ENCODE peak calls at places on chromosomes 4 and X, in ten cellular contexts. P is H4; Q is activated T-cell treated with anti-CD3 and anti-CD28 coated beads, Interleukin-2, amount 50 U/mL, for 48 hours; S is astrocyte of the hippocampus; M is CD4-positive, CD25-positive, alpha-beta regulatory T cell; I is NCI-H1092 treated with DMSO at 0.1 percent for 48 hours; F is activated CD4-positive, alpha-beta T cell treated with anti-CD3 and anti-CD28 coated beads for 4 hours; D is posterior cingulate gyrus; N is heart right ventricle; J is endothelial cell. R is an unnamed sample.

GRCh38 chr4:111630705-111631104 is 514.5 kb upstream of the FAM241A start:
- DNase-seq in M (no peak), J (no peak), S (peak), N (no peak), F (no peak), D (no peak), Q (no peak), P (peak), I (peak), R (no peak)

GRCh38 chr4:73417973-73418372 is 13.9 kb downstream of the ALB start:
- DNase-seq in D (no peak), I (no peak), P (no peak), M (no peak), N (no peak), F (no peak), S (peak), Q (no peak), J (peak), R (no peak)

GRCh38 chrX:131763674-131764073 is 219.8 kb downstream of the OR13H1 start:
- DNase-seq in P (peak), F (peak), N (no peak), S (peak), Q (peak), M (no peak), I (no peak), J (no peak), D (no peak), R (no peak)

GRCh38 chrX:155577682-155578081 is 35.1 kb downstream of the TMLHE start:
- DNase-seq in F (no peak), P (no peak), Q (no peak), N (no peak), J (no peak), I (no peak), M (no peak), S (no peak), D (no peak), R (no peak)

GRCh38 chr4:37661643-37662221 is 24.4 kb downstream of the RELL1 start:
- DNase-seq in S (peak), D (no peak), P (no peak), I (no peak), N (no peak), J (no peak), F (no peak), Q (no peak), M (no peak), R (no peak)

GRCh38 chr4:84796388-84796787 is 170.1 kb downstream of the WDFY3 start:
- DNase-seq in J (no peak), D (no peak), I (no peak), M (no peak), S (no peak), F (no peak), P (no peak), Q (no peak), N (no peak), R (no peak)

GRCh38 chr4:55931833-55932232 is 16.9 kb upstream of the CEP135 start:
- DNase-seq in P (no peak), N (no peak), I (no peak), D (no peak), M (no peak), F (no peak), S (peak), J (no peak), Q (no peak), R (no peak)

GRCh38 chr4:26080876-26081628 is 167.0 kb downstream of the SMIM20 start:
- DNase-seq in P (no peak), M (no peak), S (no peak), J (no peak), N (no peak), Q (no peak), D (no peak), I (no peak), F (no peak), R (no peak)

GRCh38 chrX:77693594-77693993 is 92.4 kb downstream of the ATRX start:
- DNase-seq in M (no peak), F (no peak), J (no peak), P (no peak), N (no peak), D (no peak), I (no peak), Q (no peak), S (no peak), R (no peak)

GRCh38 chrX:130024127-130024526 is 41.7 kb downstream of the BCORL1 start:
- DNase-seq in S (peak), Q (peak), J (peak), M (peak), I (no peak), P (peak), N (peak), D (no peak), F (peak), R (peak)

R was measured in DMS153.